ENCODE peak calls at places on chromosomes 1 and 21, in nine cellular contexts. One of them, this sample, is unnamed.

GRCh38 chr1:161198206-161198876 is 513 bp downstream of the ADAMTS4 start:
- DNase-seq in fibroblast of the aortic adventitia: peak
- DNase-seq in BJ: no peak
- DNase-seq in H9: peak
- DNase-seq in A549: no peak
- DNase-seq in HFFc6: peak
- DNase-seq in NCI-H1436: peak
- DNase-seq in cardiac muscle cell: peak
- DNase-seq in GM13977: no peak
- DNase-seq in this sample: peak

GRCh38 chr1:244801246-244801645 is 34.2 kb upstream of the COX20 start:
- DNase-seq in HFFc6: no peak
- DNase-seq in fibroblast of the aortic adventitia: peak
- DNase-seq in BJ: no peak
- DNase-seq in GM13977: peak
- DNase-seq in NCI-H1436: no peak
- DNase-seq in A549: peak
- DNase-seq in cardiac muscle cell: peak
- DNase-seq in H9: no peak
- DNase-seq in this sample: peak

GRCh38 chr1:32464716-32465540 is at the start of gene ZBTB8B:
- DNase-seq in fibroblast of the aortic adventitia: peak
- DNase-seq in GM13977: peak
- DNase-seq in BJ: no peak
- DNase-seq in H9: peak
- DNase-seq in A549: peak
- DNase-seq in HFFc6: no peak
- DNase-seq in NCI-H1436: peak
- DNase-seq in cardiac muscle cell: peak
- DNase-seq in this sample: peak

GRCh38 chr1:234539666-234540403 is 60.9 kb upstream of the TARBP1 start:
- DNase-seq in NCI-H1436: no peak
- DNase-seq in BJ: no peak
- DNase-seq in HFFc6: no peak
- DNase-seq in GM13977: no peak
- DNase-seq in H9: no peak
- DNase-seq in cardiac muscle cell: no peak
- DNase-seq in fibroblast of the aortic adventitia: no peak
- DNase-seq in A549: no peak
- DNase-seq in this sample: no peak

GRCh38 chr21:39175154-39175553 is 8.1 kb downstream of the PSMG1 start:
- DNase-seq in GM13977: no peak
- DNase-seq in cardiac muscle cell: peak
- DNase-seq in fibroblast of the aortic adventitia: peak
- DNase-seq in HFFc6: no peak
- DNase-seq in NCI-H1436: no peak
- DNase-seq in A549: peak
- DNase-seq in H9: no peak
- DNase-seq in BJ: no peak
- DNase-seq in this sample: peak

GRCh38 chr1:30966690-30967369 is 58.3 kb upstream of the SDC3 start:
- DNase-seq in fibroblast of the aortic adventitia: peak
- DNase-seq in NCI-H1436: peak
- DNase-seq in H9: no peak
- DNase-seq in BJ: no peak
- DNase-seq in HFFc6: peak
- DNase-seq in cardiac muscle cell: peak
- DNase-seq in GM13977: no peak
- DNase-seq in A549: peak
- DNase-seq in this sample: peak

GRCh38 chr1:193674292-193674944 is 488.0 kb upstream of the B3GALT2 start:
- DNase-seq in BJ: no peak
- DNase-seq in GM13977: no peak
- DNase-seq in A549: no peak
- DNase-seq in HFFc6: peak
- DNase-seq in NCI-H1436: no peak
- DNase-seq in fibroblast of the aortic adventitia: no peak
- DNase-seq in H9: no peak
- DNase-seq in cardiac muscle cell: no peak
- DNase-seq in this sample: no peak

GRCh38 chr21:27693376-27693775 is 726.5 kb upstream of the ADAMTS5 start:
- DNase-seq in cardiac muscle cell: no peak
- DNase-seq in GM13977: no peak
- DNase-seq in H9: no peak
- DNase-seq in NCI-H1436: no peak
- DNase-seq in BJ: peak
- DNase-seq in fibroblast of the aortic adventitia: peak
- DNase-seq in HFFc6: peak
- DNase-seq in A549: no peak
- DNase-seq in this sample: peak

GRCh38 chr1:23473037-23473800 is 10.8 kb downstream of the ASAP3 start:
- DNase-seq in fibroblast of the aortic adventitia: peak
- DNase-seq in H9: no peak
- DNase-seq in HFFc6: peak
- DNase-seq in NCI-H1436: no peak
- DNase-seq in A549: no peak
- DNase-seq in cardiac muscle cell: no peak
- DNase-seq in GM13977: no peak
- DNase-seq in BJ: no peak
- DNase-seq in this sample: peak